ENCODE peak calls at places on chromosomes 12 and 14, in six cellular contexts. One of them, this sample, is unnamed.

GRCh38 chr14:97039717-97040363 is 242.7 kb downstream of the VRK1 start:
- DNase-seq in adipocyte: no peak
- DNase-seq in PC-3: no peak
- DNase-seq in IMR-90: no peak
- DNase-seq in lower leg skin: no peak
- DNase-seq in neuronal stem cell: no peak
- DNase-seq in this sample: no peak

GRCh38 chr14:55249423-55249822 is 21.8 kb upstream of the FBXO34 start:
- DNase-seq in adipocyte: no peak
- DNase-seq in PC-3: peak; percentile 36
- DNase-seq in lower leg skin: no peak
- DNase-seq in neuronal stem cell: no peak
- DNase-seq in IMR-90: peak; percentile 72
- DNase-seq in this sample: peak; percentile 17

GRCh38 chr12:50222275-50222783 is 55.2 kb upstream of the CERS5 start:
- DNase-seq in PC-3: peak; percentile 57
- DNase-seq in IMR-90: peak; percentile 95
- DNase-seq in neuronal stem cell: peak; percentile 47
- DNase-seq in adipocyte: peak; percentile 96
- DNase-seq in lower leg skin: peak; percentile 89
- DNase-seq in this sample: peak; percentile 94

GRCh38 chr14:54591461-54592245 is 24.7 kb downstream of the SAMD4A start:
- DNase-seq in adipocyte: peak; percentile 55
- DNase-seq in neuronal stem cell: no peak
- DNase-seq in PC-3: peak; percentile 93
- DNase-seq in IMR-90: no peak
- DNase-seq in lower leg skin: no peak
- DNase-seq in this sample: peak; percentile 53

GRCh38 chr14:32003585-32003984 is 73.5 kb upstream of the ARHGAP5 start:
- DNase-seq in PC-3: no peak
- DNase-seq in adipocyte: no peak
- DNase-seq in IMR-90: no peak
- DNase-seq in lower leg skin: no peak
- DNase-seq in neuronal stem cell: no peak
- DNase-seq in this sample: no peak

GRCh38 chr12:8077207-8077606 is 4.9 kb upstream of the NECAP1 start:
- DNase-seq in PC-3: peak; percentile 65
- DNase-seq in lower leg skin: no peak
- DNase-seq in adipocyte: peak; percentile 57
- DNase-seq in IMR-90: peak; percentile 62
- DNase-seq in neuronal stem cell: no peak
- DNase-seq in this sample: peak; percentile 42

GRCh38 chr14:102565331-102565887 is 27.0 kb upstream of the RCOR1 start:
- DNase-seq in IMR-90: no peak
- DNase-seq in adipocyte: no peak
- DNase-seq in PC-3: no peak
- DNase-seq in neuronal stem cell: no peak
- DNase-seq in lower leg skin: no peak
- DNase-seq in this sample: no peak

GRCh38 chr14:74239848-74240793 is 872 bp downstream of the VSX2 start:
- DNase-seq in neuronal stem cell: no peak
- DNase-seq in lower leg skin: no peak
- DNase-seq in IMR-90: no peak
- DNase-seq in PC-3: no peak
- DNase-seq in adipocyte: peak; percentile 10
- DNase-seq in this sample: no peak

GRCh38 chr12:116718578-116719454 is 19.1 kb downstream of the SPRING1 start:
- DNase-seq in neuronal stem cell: no peak
- DNase-seq in IMR-90: peak; percentile 56
- DNase-seq in adipocyte: peak; percentile 67
- DNase-seq in lower leg skin: no peak
- DNase-seq in PC-3: peak; percentile 60
- DNase-seq in this sample: peak; percentile 49

GRCh38 chr12:41983896-41984295 is 160.8 kb downstream of the GXYLT1 start:
- DNase-seq in adipocyte: peak; percentile 40
- DNase-seq in IMR-90: no peak
- DNase-seq in lower leg skin: no peak
- DNase-seq in neuronal stem cell: no peak
- DNase-seq in PC-3: no peak
- DNase-seq in this sample: no peak

GRCh38 chr12:132151145-132151765 is 7.0 kb downstream of the NOC4L start:
- DNase-seq in lower leg skin: no peak
- DNase-seq in PC-3: no peak
- DNase-seq in adipocyte: no peak
- DNase-seq in neuronal stem cell: no peak
- DNase-seq in IMR-90: no peak
- DNase-seq in this sample: no peak

GRCh38 chr12:24977060-24977459 is 28.2 kb upstream of the BCAT1 start:
- DNase-seq in lower leg skin: no peak
- DNase-seq in PC-3: no peak
- DNase-seq in neuronal stem cell: no peak
- DNase-seq in IMR-90: no peak
- DNase-seq in adipocyte: no peak
- DNase-seq in this sample: no peak

GRCh38 chr12:14665354-14666348 is 30.7 kb downstream of the GUCY2C start:
- DNase-seq in adipocyte: no peak
- DNase-seq in neuronal stem cell: no peak
- DNase-seq in PC-3: no peak
- DNase-seq in lower leg skin: no peak
- DNase-seq in IMR-90: no peak
- DNase-seq in this sample: no peak

GRCh38 chr12:6540181-6540877 is 6.0 kb downstream of the GAPDH start:
- DNase-seq in lower leg skin: peak; percentile 99
- DNase-seq in adipocyte: peak; percentile 96
- DNase-seq in IMR-90: peak; percentile 93
- DNase-seq in PC-3: peak; percentile 77
- DNase-seq in neuronal stem cell: no peak
- DNase-seq in this sample: peak; percentile 97
- H3K4me3 ChIP-seq in lower leg skin: no peak overlapping the region
- H3K4me3 ChIP-seq in adipocyte: peak overlapping the region; percentile 36
- H3K4me3 ChIP-seq in IMR-90: no peak overlapping the region
- H3K4me3 ChIP-seq in PC-3: peak overlapping the region; percentile 36
- H3K4me3 ChIP-seq in neuronal stem cell: no peak overlapping the region
- H3K4me3 ChIP-seq in this sample: peak overlapping the region; percentile 17

GRCh38 chr12:156945-157344 is 57.0 kb downstream of the SLC6A12 start:
- DNase-seq in neuronal stem cell: no peak
- DNase-seq in adipocyte: no peak
- DNase-seq in IMR-90: no peak
- DNase-seq in lower leg skin: no peak
- DNase-seq in PC-3: no peak
- DNase-seq in this sample: no peak
- H3K4me3 ChIP-seq in neuronal stem cell: no peak overlapping the region
- H3K4me3 ChIP-seq in adipocyte: no peak overlapping the region
- H3K4me3 ChIP-seq in IMR-90: no peak overlapping the region
- H3K4me3 ChIP-seq in lower leg skin: no peak overlapping the region
- H3K4me3 ChIP-seq in PC-3: no peak overlapping the region
- H3K4me3 ChIP-seq in this sample: no peak overlapping the region

DNA sequence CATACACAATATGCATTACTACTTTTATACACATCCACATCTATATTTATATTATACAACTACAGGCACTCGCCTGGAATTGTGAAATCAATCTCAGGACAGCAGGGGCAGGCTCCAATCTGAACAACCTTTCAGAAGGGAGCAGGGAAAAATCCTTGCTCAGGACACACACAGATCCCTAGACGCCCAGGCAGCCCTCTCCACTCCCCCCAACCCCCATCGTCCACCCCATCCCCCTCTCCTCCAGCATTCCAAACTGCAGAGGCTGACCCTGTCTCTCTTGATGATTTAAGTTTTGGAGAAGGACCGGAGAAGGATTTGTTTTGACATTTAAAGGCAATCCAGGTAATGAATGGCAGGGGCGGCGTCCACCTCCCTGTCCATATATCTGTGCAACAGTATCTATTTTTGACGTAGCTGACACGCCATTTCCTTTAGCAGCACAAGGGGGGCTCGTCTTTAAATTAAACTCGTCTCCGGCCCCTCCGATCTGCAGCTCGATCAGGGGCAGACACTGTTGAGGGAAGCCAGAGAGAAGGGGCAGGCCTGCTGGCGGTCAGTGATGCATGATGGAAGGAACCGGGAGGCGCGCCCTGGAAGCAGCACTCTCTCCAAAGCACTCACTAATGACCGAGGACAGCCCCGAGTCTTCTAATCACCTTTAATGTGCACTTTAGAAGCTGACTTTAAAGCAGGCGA is 95.0 kb upstream of the TBX5 start:
- DNase-seq in lower leg skin: no peak
- DNase-seq in IMR-90: no peak
- DNase-seq in neuronal stem cell: no peak
- DNase-seq in PC-3: no peak
- DNase-seq in adipocyte: no peak
- DNase-seq in this sample: no peak
- H3K4me3 ChIP-seq in lower leg skin: no peak overlapping the region
- H3K4me3 ChIP-seq in IMR-90: no peak overlapping the region
- H3K4me3 ChIP-seq in neuronal stem cell: no peak overlapping the region
- H3K4me3 ChIP-seq in PC-3: no peak overlapping the region
- H3K4me3 ChIP-seq in adipocyte: no peak overlapping the region
- H3K4me3 ChIP-seq in this sample: no peak overlapping the region

GRCh38 chr14:59869381-59870255 is 958 bp downstream of the RTN1 start:
- DNase-seq in neuronal stem cell: no peak
- DNase-seq in IMR-90: no peak
- DNase-seq in adipocyte: no peak
- DNase-seq in lower leg skin: no peak
- DNase-seq in PC-3: no peak
- DNase-seq in this sample: no peak
- H3K4me3 ChIP-seq in neuronal stem cell: peak overlapping the region; percentile 50
- H3K4me3 ChIP-seq in IMR-90: no peak overlapping the region
- H3K4me3 ChIP-seq in adipocyte: peak overlapping the region; percentile 84
- H3K4me3 ChIP-seq in lower leg skin: no peak overlapping the region
- H3K4me3 ChIP-seq in PC-3: peak overlapping the region; percentile 69
- H3K4me3 ChIP-seq in this sample: no peak overlapping the region